ENCODE peak calls at places on chromosomes 2 and 18, in six cellular contexts. One of them, this sample, is unnamed.

GRCh38 chr18:24766376-24766775 is 305.9 kb downstream of the HRH4 start:
- DNase-seq in spleen: no peak
- DNase-seq in hepatocyte: no peak
- DNase-seq in HCT116: no peak
- DNase-seq in foreskin fibroblast: peak
- DNase-seq in gastrocnemius medialis: no peak
- DNase-seq in this sample: peak

GRCh38 chr2:102101844-102102635 is 40.5 kb upstream of the IL1R1 start:
- DNase-seq in spleen: no peak
- DNase-seq in hepatocyte: no peak
- DNase-seq in foreskin fibroblast: no peak
- DNase-seq in gastrocnemius medialis: no peak
- DNase-seq in HCT116: no peak
- DNase-seq in this sample: no peak

GRCh38 chr2:195051401-195051800 is 605.6 kb upstream of the SLC39A10 start:
- DNase-seq in gastrocnemius medialis: no peak
- DNase-seq in hepatocyte: no peak
- DNase-seq in HCT116: no peak
- DNase-seq in foreskin fibroblast: peak
- DNase-seq in spleen: no peak
- DNase-seq in this sample: no peak

GRCh38 chr2:216202602-216203250 is 93.6 kb downstream of the XRCC5 start:
- DNase-seq in hepatocyte: peak
- DNase-seq in foreskin fibroblast: no peak
- DNase-seq in gastrocnemius medialis: no peak
- DNase-seq in spleen: no peak
- DNase-seq in HCT116: no peak
- DNase-seq in this sample: no peak

GRCh38 chr2:218010116-218010837 is 7.5 kb upstream of the TNS1 start:
- DNase-seq in hepatocyte: peak
- DNase-seq in gastrocnemius medialis: no peak
- DNase-seq in spleen: peak
- DNase-seq in HCT116: no peak
- DNase-seq in foreskin fibroblast: peak
- DNase-seq in this sample: peak

GRCh38 chr2:105698820-105699219 is 45.9 kb upstream of the NCK2 start:
- DNase-seq in hepatocyte: no peak
- DNase-seq in foreskin fibroblast: no peak
- DNase-seq in HCT116: no peak
- DNase-seq in spleen: no peak
- DNase-seq in gastrocnemius medialis: no peak
- DNase-seq in this sample: no peak

GRCh38 chr2:128501700-128502099 is 183.0 kb upstream of the HS6ST1 start:
- DNase-seq in hepatocyte: no peak
- DNase-seq in spleen: no peak
- DNase-seq in HCT116: no peak
- DNase-seq in foreskin fibroblast: no peak
- DNase-seq in gastrocnemius medialis: no peak
- DNase-seq in this sample: no peak

GRCh38 chr2:214193943-214194342 is 216.9 kb upstream of the VWC2L start:
- DNase-seq in gastrocnemius medialis: no peak
- DNase-seq in hepatocyte: no peak
- DNase-seq in HCT116: peak
- DNase-seq in spleen: no peak
- DNase-seq in foreskin fibroblast: peak
- DNase-seq in this sample: peak

GRCh38 chr18:33870059-33870458 is 292.0 kb downstream of the ASXL3 start:
- DNase-seq in spleen: no peak
- DNase-seq in gastrocnemius medialis: no peak
- DNase-seq in HCT116: no peak
- DNase-seq in foreskin fibroblast: peak
- DNase-seq in hepatocyte: peak
- DNase-seq in this sample: no peak

GRCh38 chr2:132489150-132489549 is 72.5 kb downstream of the GPR39 start:
- DNase-seq in HCT116: no peak
- DNase-seq in hepatocyte: peak
- DNase-seq in spleen: no peak
- DNase-seq in gastrocnemius medialis: no peak
- DNase-seq in foreskin fibroblast: peak
- DNase-seq in this sample: no peak

GRCh38 chr2:25822190-25823117 is 55.8 kb downstream of the ASXL2 start:
- DNase-seq in spleen: peak
- DNase-seq in hepatocyte: peak
- DNase-seq in HCT116: no peak
- DNase-seq in foreskin fibroblast: peak
- DNase-seq in gastrocnemius medialis: no peak
- DNase-seq in this sample: no peak

GRCh38 chr18:55224086-55224625 is 264.9 kb upstream of the CCDC68 start:
- DNase-seq in foreskin fibroblast: peak
- DNase-seq in spleen: no peak
- DNase-seq in HCT116: no peak
- DNase-seq in hepatocyte: no peak
- DNase-seq in gastrocnemius medialis: no peak
- DNase-seq in this sample: no peak

GRCh38 chr18:55699233-55699765 is 111.3 kb upstream of the TCF4 start:
- DNase-seq in spleen: no peak
- DNase-seq in gastrocnemius medialis: no peak
- DNase-seq in HCT116: no peak
- DNase-seq in hepatocyte: no peak
- DNase-seq in foreskin fibroblast: peak
- DNase-seq in this sample: no peak

GRCh38 chr2:83103602-83104001 is 1355.5 kb downstream of the SUCLG1 start:
- DNase-seq in foreskin fibroblast: peak
- DNase-seq in hepatocyte: no peak
- DNase-seq in HCT116: no peak
- DNase-seq in gastrocnemius medialis: no peak
- DNase-seq in spleen: no peak
- DNase-seq in this sample: peak

GRCh38 chr18:57439617-57439975 is 4.4 kb downstream of the ONECUT2 start:
- DNase-seq in gastrocnemius medialis: no peak
- DNase-seq in spleen: no peak
- DNase-seq in HCT116: no peak
- DNase-seq in foreskin fibroblast: no peak
- DNase-seq in hepatocyte: no peak
- DNase-seq in this sample: no peak

GRCh38 chr18:79483971-79484491 is 88.3 kb downstream of the NFATC1 start:
- DNase-seq in HCT116: no peak
- DNase-seq in foreskin fibroblast: no peak
- DNase-seq in hepatocyte: no peak
- DNase-seq in gastrocnemius medialis: no peak
- DNase-seq in spleen: peak
- DNase-seq in this sample: no peak

GRCh38 chr2:177271981-177272666 is 7.6 kb upstream of the NFE2L2 start:
- DNase-seq in spleen: no peak
- DNase-seq in foreskin fibroblast: no peak
- DNase-seq in HCT116: no peak
- DNase-seq in gastrocnemius medialis: no peak
- DNase-seq in hepatocyte: no peak
- DNase-seq in this sample: no peak

GRCh38 chr2:79511320-79511951 is 1.4 kb upstream of the CTNNA2 start:
- DNase-seq in hepatocyte: peak
- DNase-seq in foreskin fibroblast: peak
- DNase-seq in HCT116: no peak
- DNase-seq in spleen: no peak
- DNase-seq in gastrocnemius medialis: no peak
- DNase-seq in this sample: no peak

GRCh38 chr2:74513605-74514367 is 464 bp upstream of the TLX2 start:
- DNase-seq in hepatocyte: no peak
- DNase-seq in foreskin fibroblast: peak
- DNase-seq in spleen: peak
- DNase-seq in gastrocnemius medialis: no peak
- DNase-seq in HCT116: no peak
- DNase-seq in this sample: no peak

GRCh38 chr2:159042115-159042850 is 73.8 kb downstream of the TANC1 start:
- DNase-seq in foreskin fibroblast: no peak
- DNase-seq in gastrocnemius medialis: no peak
- DNase-seq in HCT116: no peak
- DNase-seq in spleen: no peak
- DNase-seq in hepatocyte: no peak
- DNase-seq in this sample: no peak

GRCh38 chr2:235900631-235901030 is 267.6 kb downstream of the GBX2 start:
- DNase-seq in foreskin fibroblast: no peak
- DNase-seq in spleen: no peak
- DNase-seq in HCT116: no peak
- DNase-seq in hepatocyte: no peak
- DNase-seq in gastrocnemius medialis: no peak
- DNase-seq in this sample: no peak

GRCh38 chr2:235901243-235901642 is 266.9 kb downstream of the GBX2 start:
- DNase-seq in HCT116: no peak
- DNase-seq in spleen: no peak
- DNase-seq in gastrocnemius medialis: no peak
- DNase-seq in foreskin fibroblast: no peak
- DNase-seq in hepatocyte: no peak
- DNase-seq in this sample: no peak

GRCh38 chr2:235896061-235896460 is 272.1 kb downstream of the GBX2 start:
- DNase-seq in foreskin fibroblast: no peak
- DNase-seq in gastrocnemius medialis: no peak
- DNase-seq in spleen: no peak
- DNase-seq in HCT116: no peak
- DNase-seq in hepatocyte: no peak
- DNase-seq in this sample: no peak

GRCh38 chr2:235894839-235895238 is 273.3 kb downstream of the GBX2 start:
- DNase-seq in foreskin fibroblast: no peak
- DNase-seq in spleen: no peak
- DNase-seq in HCT116: no peak
- DNase-seq in hepatocyte: no peak
- DNase-seq in gastrocnemius medialis: no peak
- DNase-seq in this sample: no peak

GRCh38 chr2:235898766-235899165 is 269.4 kb downstream of the GBX2 start:
- DNase-seq in spleen: no peak
- DNase-seq in gastrocnemius medialis: no peak
- DNase-seq in HCT116: no peak
- DNase-seq in hepatocyte: no peak
- DNase-seq in foreskin fibroblast: no peak
- DNase-seq in this sample: no peak
- TF ChIP-seq CTCF in spleen: no peak
- TF ChIP-seq CTCF in gastrocnemius medialis: no peak
- TF ChIP-seq CTCF in HCT116: no peak
- TF ChIP-seq CTCF in hepatocyte: no peak
- TF ChIP-seq CTCF in foreskin fibroblast: no peak
- TF ChIP-seq CTCF in this sample: no peak

DNA sequence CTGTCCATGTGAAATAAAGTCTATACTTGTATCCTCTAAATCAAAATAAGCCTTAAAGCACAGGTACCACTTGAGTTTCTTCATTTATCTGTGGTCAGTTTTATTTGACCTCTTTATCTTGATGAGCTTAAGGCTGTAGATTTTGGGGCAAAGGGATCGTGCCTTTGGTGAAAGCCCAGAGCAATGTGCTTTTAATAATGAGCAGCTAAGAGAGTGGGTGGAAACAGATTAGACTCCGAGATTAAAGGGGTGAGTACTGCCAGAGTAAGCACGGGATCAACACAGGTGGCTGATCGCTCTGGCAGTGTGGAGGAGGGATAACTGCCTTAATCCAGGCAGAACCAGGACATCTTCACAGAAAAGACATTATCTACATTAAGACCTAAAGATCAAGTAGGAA is 280.4 kb downstream of the TDRD15 start:
- DNase-seq in hepatocyte: no peak
- DNase-seq in spleen: no peak
- DNase-seq in HCT116: no peak
- DNase-seq in foreskin fibroblast: no peak
- DNase-seq in gastrocnemius medialis: no peak
- DNase-seq in this sample: no peak
- TF ChIP-seq CTCF in hepatocyte: no peak
- TF ChIP-seq CTCF in spleen: no peak
- TF ChIP-seq CTCF in HCT116: no peak
- TF ChIP-seq CTCF in foreskin fibroblast: no peak
- TF ChIP-seq CTCF in gastrocnemius medialis: no peak
- TF ChIP-seq CTCF in this sample: no peak

DNA sequence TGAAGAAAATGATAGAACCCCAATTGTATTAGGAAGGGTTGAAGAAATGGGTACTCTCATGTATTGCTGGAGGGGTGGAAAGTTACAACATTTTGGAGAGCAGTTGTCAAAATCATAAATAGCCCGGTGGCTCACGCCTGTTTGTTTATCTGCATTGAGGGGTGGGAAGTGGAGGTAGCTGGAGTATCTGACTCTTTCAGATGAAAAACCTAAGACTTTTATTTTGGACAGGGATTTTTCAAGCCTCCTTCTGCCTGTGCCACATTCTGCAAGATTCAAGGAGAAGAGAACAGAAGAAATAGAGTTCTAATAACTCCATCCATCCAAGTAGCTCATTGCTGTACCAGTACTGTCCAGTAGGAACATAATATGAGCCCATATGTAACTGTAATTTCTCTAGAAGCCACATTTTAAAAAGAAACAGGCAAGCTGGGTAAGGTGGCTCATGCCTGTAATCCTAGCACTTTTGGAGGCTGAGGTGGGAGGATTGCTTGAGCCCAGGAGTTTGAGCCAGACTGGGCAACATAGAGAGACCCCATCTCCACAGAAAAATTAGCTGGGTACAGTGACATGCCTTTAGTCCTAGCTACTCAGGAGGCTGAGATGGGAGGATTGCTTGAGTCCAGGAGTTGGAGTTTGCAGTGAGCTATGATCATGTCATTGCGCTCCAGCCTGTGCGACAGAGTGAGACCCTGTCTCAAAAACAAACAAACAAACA is 35.5 kb upstream of the NT5DC4 start:
- DNase-seq in spleen: no peak
- DNase-seq in hepatocyte: no peak
- DNase-seq in foreskin fibroblast: no peak
- DNase-seq in gastrocnemius medialis: no peak
- DNase-seq in HCT116: no peak
- DNase-seq in this sample: no peak
- TF ChIP-seq CTCF in spleen: peak
- TF ChIP-seq CTCF in hepatocyte: no peak
- TF ChIP-seq CTCF in foreskin fibroblast: peak
- TF ChIP-seq CTCF in gastrocnemius medialis: no peak
- TF ChIP-seq CTCF in HCT116: peak
- TF ChIP-seq CTCF in this sample: peak

DNA sequence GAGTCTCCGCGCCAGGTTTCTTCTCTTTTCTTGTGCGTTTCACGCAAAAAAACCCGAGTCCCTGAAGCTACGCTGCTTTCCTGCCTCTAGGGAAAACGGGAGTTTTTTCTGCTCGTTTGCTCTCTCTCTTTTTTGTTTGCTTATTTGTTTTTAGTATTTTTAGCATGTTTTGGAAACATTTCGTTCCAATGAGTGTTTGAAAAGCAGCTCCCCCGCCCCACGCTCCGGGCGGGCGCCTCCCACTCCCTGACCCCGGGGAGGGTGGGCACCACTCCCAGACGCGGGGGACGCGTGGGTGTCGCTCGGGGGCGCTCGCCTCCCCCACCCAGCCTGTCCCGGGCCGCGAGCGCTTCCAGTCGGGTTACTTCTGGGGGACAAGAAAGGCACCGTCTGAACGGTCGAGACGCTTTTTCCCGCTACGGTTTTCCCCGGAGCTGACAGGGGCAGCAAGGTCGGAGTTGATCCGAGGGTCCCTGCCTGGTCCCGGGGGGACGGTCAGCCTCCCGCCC is 446 bp upstream of the EFHD1 start:
- DNase-seq in hepatocyte: peak
- DNase-seq in HCT116: no peak
- DNase-seq in spleen: peak
- DNase-seq in foreskin fibroblast: peak
- DNase-seq in gastrocnemius medialis: peak
- DNase-seq in this sample: no peak
- TF ChIP-seq CTCF in hepatocyte: peak
- TF ChIP-seq CTCF in HCT116: peak
- TF ChIP-seq CTCF in spleen: no peak
- TF ChIP-seq CTCF in foreskin fibroblast: no peak
- TF ChIP-seq CTCF in gastrocnemius medialis: no peak
- TF ChIP-seq CTCF in this sample: no peak

GRCh38 chr2:9375857-9376428 is 47.4 kb downstream of the ITGB1BP1 start:
- DNase-seq in gastrocnemius medialis: no peak
- DNase-seq in spleen: no peak
- DNase-seq in foreskin fibroblast: no peak
- DNase-seq in HCT116: no peak
- DNase-seq in hepatocyte: no peak
- DNase-seq in this sample: no peak
- TF ChIP-seq CTCF in gastrocnemius medialis: no peak
- TF ChIP-seq CTCF in spleen: no peak
- TF ChIP-seq CTCF in foreskin fibroblast: no peak
- TF ChIP-seq CTCF in HCT116: no peak
- TF ChIP-seq CTCF in hepatocyte: no peak
- TF ChIP-seq CTCF in this sample: no peak